ENCODE peak calls at places on chromosomes 12 and 14, in five cellular contexts. H, S, N, U and X are unnamed samples.

GRCh38 chr14:37857774-37858266 is 262.4 kb downstream of the TTC6 start:
- DNase-seq in U (no peak), N (no peak), S (no peak), H (no peak), X (no peak)

GRCh38 chr12:91964501-91964900 is 181.1 kb downstream of the BTG1 start:
- DNase-seq in H (no peak), U (no peak), N (no peak), S (peak; percentile 27), X (no peak)

GRCh38 chr14:73696466-73697390 is 17.5 kb downstream of the PNMA1 start:
- DNase-seq in N (no peak), U (peak; percentile 61), S (peak; percentile 84), H (no peak), X (peak; percentile 46)

GRCh38 chr12:117501470-117501869 is 140.0 kb upstream of the NOS1 start:
- DNase-seq in N (no peak), H (peak; percentile 56), S (no peak), U (no peak), X (no peak)

GRCh38 chr14:37668646-37669045 is 73.2 kb downstream of the TTC6 start:
- DNase-seq in U (no peak), S (peak; percentile 84), H (no peak), N (peak; percentile 10), X (peak; percentile 29)

GRCh38 chr12:68530965-68531364 is 79.7 kb upstream of the RAP1B start:
- DNase-seq in H (no peak), U (peak; percentile 13), N (peak; percentile 24), S (peak; percentile 77), X (peak; percentile 73)

GRCh38 chr12:46557539-46558373 is 185.2 kb upstream of the SLC38A2 start:
- DNase-seq in H (no peak), U (no peak), S (peak; percentile 59), N (no peak), X (no peak)

GRCh38 chr12:89893972-89894706 is 185.5 kb upstream of the ATP2B1 start:
- DNase-seq in S (peak; percentile 47), H (no peak), N (no peak), U (peak; percentile 46), X (peak; percentile 43)

GRCh38 chr14:95290769-95291440 is 28.8 kb downstream of the CLMN start:
- DNase-seq in S (no peak), U (no peak), N (no peak), H (peak; percentile 41), X (no peak)

GRCh38 chr12:5251092-5251491 is 180.8 kb upstream of the NTF3 start:
- DNase-seq in U (no peak), S (no peak), H (no peak), N (no peak), X (no peak)

GRCh38 chr14:91169951-91170350 is 56.1 kb downstream of the DGLUCY start:
- DNase-seq in H (no peak), N (no peak), U (no peak), S (no peak), X (no peak)

GRCh38 chr14:77203611-77204456 is 22.2 kb downstream of the TMEM63C start:
- DNase-seq in N (no peak), S (no peak), H (no peak), U (no peak), X (no peak)

GRCh38 chr14:94171208-94171607 is 2.9 kb upstream of the PPP4R4 start:
- DNase-seq in S (peak; percentile 42), N (no peak), H (no peak), U (no peak), X (no peak)

GRCh38 chr12:124685689-124685993 is 118.2 kb upstream of the NCOR2 start:
- DNase-seq in N (no peak), U (no peak), S (no peak), H (no peak), X (no peak)

GRCh38 chr12:67414011-67414715 is 145.0 kb downstream of the CAND1 start:
- DNase-seq in U (no peak), H (no peak), S (no peak), N (no peak), X (no peak)

GRCh38 chr14:71242237-71242748 is 335.0 kb downstream of the PCNX1 start:
- DNase-seq in H (no peak), S (peak; percentile 78), U (no peak), N (no peak), X (peak; percentile 31)

GRCh38 chr12:120224304-120225199 is 23.6 kb upstream of the RPLP0 start:
- DNase-seq in U (no peak), H (peak; percentile 84), S (no peak), N (no peak), X (no peak)

GRCh38 chr12:32947203-32947795 is 50.7 kb upstream of the PKP2 start:
- DNase-seq in U (peak; percentile 33), S (no peak), H (no peak), N (no peak), X (no peak)

DNA sequence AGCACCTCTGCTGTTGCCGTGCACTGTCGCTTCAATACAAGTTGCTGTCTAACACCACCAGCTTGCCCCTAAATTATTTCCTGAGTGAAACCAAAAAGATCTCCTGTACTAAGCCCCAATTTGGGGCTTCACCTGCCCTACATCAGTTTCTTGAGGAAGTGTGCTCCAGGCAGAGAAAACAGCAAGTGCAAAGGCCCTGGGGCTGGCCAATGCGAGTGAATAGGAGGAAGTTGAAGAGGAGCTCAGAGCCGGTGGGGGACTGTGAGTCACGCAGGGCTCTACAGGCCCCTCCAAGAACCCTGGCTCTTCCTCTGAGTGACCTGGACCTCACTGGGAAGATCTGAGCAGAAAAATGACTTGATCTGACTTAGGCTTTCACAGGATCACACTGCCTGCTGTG is 117.2 kb downstream of the IPO8 start:
- DNase-seq in H (no peak), U (no peak), N (no peak), S (no peak), X (no peak)
- TF ChIP-seq CTCF in H (no peak), U (no peak), N (no peak), S (no peak), X (no peak)

GRCh38 chr12:109782322-109782695 is 50.9 kb downstream of the TRPV4 start:
- DNase-seq in S (no peak), U (no peak), H (no peak), N (no peak), X (no peak)
- H3K4me3 ChIP-seq in S (no peak overlapping the region), U (no peak overlapping the region), H (no peak overlapping the region), N (no peak overlapping the region), X (no peak overlapping the region)

GRCh38 chr12:48156648-48157015 is 683 bp downstream of the ASB8 start:
- DNase-seq in N (no peak), U (no peak), S (peak; percentile 3), H (no peak), X (no peak)

GRCh38 chr12:48145981-48146380 is 11.3 kb downstream of the ASB8 start:
- DNase-seq in H (no peak), N (no peak), U (no peak), S (no peak), X (no peak)

DNA sequence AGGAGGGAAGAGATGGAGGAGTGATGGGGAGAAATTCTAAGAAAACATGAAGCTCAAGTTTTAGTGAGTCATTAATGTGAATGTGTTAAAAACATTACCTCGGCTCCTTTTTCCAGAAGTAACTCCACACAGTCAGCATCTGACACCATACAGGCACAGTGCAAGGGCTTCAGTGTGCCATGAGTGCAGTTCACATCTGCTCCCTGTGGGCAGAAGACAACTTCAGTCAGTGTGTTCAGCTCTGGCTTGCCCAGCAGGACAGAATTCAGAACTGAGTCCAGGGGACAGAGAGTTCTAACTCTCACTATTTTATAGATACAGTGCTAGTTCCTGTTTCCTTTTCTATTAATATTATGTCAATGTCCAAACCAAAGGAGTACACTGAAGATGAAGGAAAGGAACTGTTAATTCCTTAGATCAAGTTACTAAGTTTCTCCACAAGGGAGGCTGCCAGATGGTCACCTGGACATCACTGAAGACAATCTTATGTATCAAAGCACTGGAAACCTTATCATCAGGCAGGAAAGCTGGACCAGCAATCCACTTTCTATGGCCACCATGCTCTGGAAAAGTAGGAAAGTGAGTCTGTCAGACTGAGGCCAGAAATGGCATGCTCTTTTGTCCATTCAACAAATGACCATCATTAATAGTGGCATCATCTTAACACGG is 6.1 kb downstream of the ASB8 start:
- DNase-seq in U (no peak), S (no peak), H (no peak), N (no peak), X (no peak)
- H3K27ac ChIP-seq in U (no peak overlapping the region), S (no peak overlapping the region), H (no peak overlapping the region), N (no peak overlapping the region), X (no peak overlapping the region)

GRCh38 chr12:12081836-12082497 is 11.2 kb downstream of the BCL2L14 start:
- DNase-seq in H (no peak), U (peak; percentile 78), S (peak; percentile 55), N (no peak), X (peak; percentile 33)
- TF ChIP-seq CTCF in H (peak; percentile 23), U (peak; percentile 75), S (peak; percentile 46), N (peak; percentile 17), X (peak; percentile 43)